ENCODE peak calls at places on chromosomes 4 and X, in five cellular contexts. L is SK-N-SH, K is GM12878, Q is K562, N is HepG2. Z is an unnamed sample.

GRCh38 chrX:72128183-72128834 is 3.4 kb downstream of the RTL5 start:
- DNase-seq in L (no peak), K (no peak), Q (no peak), N (no peak), Z (no peak)

GRCh38 chr4:162475221-162475620 is 311.4 kb upstream of the FSTL5 start:
- DNase-seq in L (no peak), K (no peak), Q (no peak), N (no peak), Z (no peak)

GRCh38 chr4:6227412-6228157 is 27.2 kb upstream of the JAKMIP1 start:
- DNase-seq in L (no peak), K (no peak), Q (no peak), N (no peak), Z (no peak)

GRCh38 chr4:185799442-185799841 is 12.6 kb downstream of the SORBS2 start:
- DNase-seq in L (no peak), K (no peak), Q (no peak), N (no peak), Z (no peak)

GRCh38 chr4:136863756-136864155 is 668.5 kb downstream of the PCDH18 start:
- DNase-seq in L (no peak), K (no peak), Q (no peak), N (no peak), Z (no peak)

GRCh38 chr4:158077835-158078234 is 95.0 kb downstream of the GASK1B start:
- DNase-seq in L (no peak), K (no peak), Q (no peak), N (no peak), Z (no peak)

GRCh38 chrX:33211356-33212254 is at the start of gene DMD:
- DNase-seq in L (no peak), K (no peak), Q (no peak), N (peak; percentile 1), Z (no peak)

GRCh38 chrX:20664774-20665173 is 398.1 kb upstream of the RPS6KA3 start:
- DNase-seq in L (no peak), K (no peak), Q (no peak), N (no peak), Z (no peak)

GRCh38 chrX:15576019-15576418 is 24.7 kb downstream of the ACE2 start:
- DNase-seq in L (no peak), K (no peak), Q (no peak), N (no peak), Z (peak; percentile 11)
- TF ChIP-seq FOXM1 in L (no peak), K (no peak), Q (no peak), N (no peak), Z (no peak)

GRCh38 chr4:76898385-76898692 is 395 bp upstream of the SOWAHB start:
- DNase-seq in L (no peak), K (no peak), Q (no peak), N (no peak), Z (no peak)

GRCh38 chr4:76898949-76899640 is 1.2 kb upstream of the SOWAHB start:
- DNase-seq in L (no peak), K (no peak), Q (no peak), N (peak; percentile 72), Z (no peak)

GRCh38 chr4:76896731-76897521 is 1.0 kb downstream of the SOWAHB start:
- DNase-seq in L (peak; percentile 76), K (no peak), Q (no peak), N (no peak), Z (peak; percentile 62)

GRCh38 chr4:76896048-76896447 is 1.9 kb downstream of the SOWAHB start:
- DNase-seq in L (no peak), K (no peak), Q (no peak), N (no peak), Z (no peak)

GRCh38 chr4:76897522-76898384 is at the start of gene SOWAHB:
- DNase-seq in L (peak; percentile 58), K (no peak), Q (no peak), N (peak; percentile 40), Z (no peak)
- TF ChIP-seq FOXM1 in L (no peak), K (no peak), Q (no peak), N (no peak), Z (no peak)

GRCh38 chr4:87555751-87556619 is 26.8 kb upstream of the SPARCL1 start:
- DNase-seq in L (no peak), K (no peak), Q (no peak), N (no peak), Z (no peak)
- TF ChIP-seq FOXM1 in L (no peak), K (no peak), Q (no peak), N (no peak), Z (no peak)

DNA sequence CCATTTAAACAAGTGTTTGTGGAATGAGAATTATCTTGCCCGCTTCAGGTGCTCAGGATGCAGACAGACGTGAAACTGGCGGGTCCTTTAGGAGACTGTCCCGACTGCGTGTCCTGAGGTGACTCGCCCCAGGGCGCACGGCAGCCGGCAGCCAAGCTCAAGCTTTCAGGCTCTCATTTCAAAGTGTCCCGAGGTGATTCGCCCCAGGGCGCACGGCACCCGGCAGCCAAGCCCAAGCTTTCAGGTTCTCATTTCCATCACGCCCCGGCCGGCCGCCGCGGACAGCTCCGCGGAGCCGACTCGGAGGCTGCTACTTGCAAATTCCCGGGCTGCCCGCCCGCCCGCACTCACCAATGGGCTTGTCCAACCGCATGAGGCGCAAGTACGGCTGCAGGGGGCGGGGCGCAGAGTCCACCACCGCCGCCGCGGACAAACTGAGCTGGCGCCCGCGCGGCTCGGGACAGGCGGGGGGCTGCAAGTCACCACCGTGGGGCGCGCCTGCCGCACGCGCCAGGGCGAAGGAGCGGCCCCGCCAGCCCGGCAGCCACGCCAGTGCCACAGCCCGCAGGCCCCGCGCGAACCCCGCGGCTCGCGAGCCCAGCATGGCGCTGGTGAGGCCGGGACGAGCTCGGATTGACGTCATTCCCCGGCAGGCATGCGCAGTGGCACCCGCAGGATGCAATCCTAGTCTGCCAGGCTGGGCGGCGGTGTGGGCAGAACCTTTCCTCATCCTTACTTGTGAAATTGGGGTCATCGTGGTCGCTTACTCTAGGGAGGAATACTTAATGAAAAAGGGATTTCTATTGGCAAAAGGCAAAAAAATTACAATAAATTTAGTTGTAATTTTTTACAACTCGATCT is at the start of gene COQ2:
- DNase-seq in L (peak; percentile 95), K (no peak), Q (peak; percentile 93), N (peak; percentile 86), Z (peak; percentile 96)
- TF ChIP-seq FOXM1 in L (no peak), K (no peak), Q (peak; percentile 72), N (no peak), Z (peak; percentile 21)